ENCODE peak calls at places on chromosomes 16 and 17, in four cellular contexts. T, B, G and K are unnamed samples.

GRCh38 chr17:75516255-75516618 is at the start of gene TSEN54:
- DNase-seq in T (peak), B (peak), G (peak), K (no peak)

GRCh38 chr17:53032861-53033271 is 789.9 kb upstream of the KIF2B start:
- DNase-seq in T (peak), B (no peak), G (no peak), K (peak)

GRCh38 chr17:74485841-74486240 is 19.4 kb downstream of the CD300A start:
- DNase-seq in T (no peak), B (no peak), G (no peak), K (no peak)

GRCh38 chr16:57630931-57631845 is 2.8 kb downstream of the ADGRG1 start:
- DNase-seq in T (no peak), B (no peak), G (no peak), K (no peak)

GRCh38 chr17:17783825-17784598 is 52.8 kb downstream of the SREBF1 start:
- DNase-seq in T (no peak), B (no peak), G (peak), K (no peak)

GRCh38 chr16:66662445-66663194 is 33.9 kb downstream of the CMTM4 start:
- DNase-seq in T (peak), B (peak), G (no peak), K (no peak)

GRCh38 chr17:20127660-20128413 is 118.7 kb downstream of the SPECC1 start:
- DNase-seq in T (peak), B (no peak), G (no peak), K (no peak)

GRCh38 chr17:56891751-56892150 is 22.1 kb downstream of the TRIM25 start:
- DNase-seq in T (no peak), B (peak), G (no peak), K (no peak)

GRCh38 chr17:72244942-72245341 is 124.1 kb downstream of the SOX9 start:
- DNase-seq in T (no peak), B (no peak), G (no peak), K (no peak)

GRCh38 chr16:73183678-73184092 is 135.8 kb upstream of the ZFHX3 start:
- DNase-seq in T (no peak), B (no peak), G (no peak), K (no peak)

GRCh38 chr17:16027708-16028584 is 28.3 kb downstream of the TTC19 start:
- DNase-seq in T (peak), B (peak), G (peak), K (no peak)

GRCh38 chr16:66443269-66443652 is 16.2 kb downstream of the BEAN1 start:
- DNase-seq in T (no peak), B (no peak), G (no peak), K (no peak)

GRCh38 chr16:19844945-19845641 is 39.6 kb downstream of the GPRC5B start:
- DNase-seq in T (peak), B (peak), G (no peak), K (no peak)

GRCh38 chr16:88649924-88650748 is 717 bp downstream of the CYBA start:
- DNase-seq in T (peak), B (peak), G (no peak), K (peak)

GRCh38 chr16:81616321-81617020 is 162.6 kb upstream of the PLCG2 start:
- DNase-seq in T (peak), B (no peak), G (peak), K (no peak)

GRCh38 chr17:45410144-45411091 is 22.3 kb downstream of the ARHGAP27 start:
- DNase-seq in T (no peak), B (no peak), G (no peak), K (no peak)
- TF ChIP-seq CHD1 in T (no peak), B (no peak), G (no peak), K (no peak)

GRCh38 chr17:29103341-29103740 is 60.4 kb downstream of the PIPOX start:
- DNase-seq in T (no peak), B (no peak), G (no peak), K (no peak)

GRCh38 chr17:29102046-29102445 is 59.1 kb downstream of the PIPOX start:
- DNase-seq in T (no peak), B (no peak), G (no peak), K (no peak)

GRCh38 chr17:29102741-29103181 is 59.8 kb downstream of the PIPOX start:
- DNase-seq in T (no peak), B (no peak), G (no peak), K (no peak)

GRCh38 chr17:29099527-29099926 is 56.6 kb downstream of the PIPOX start:
- DNase-seq in T (no peak), B (no peak), G (no peak), K (no peak)

DNA sequence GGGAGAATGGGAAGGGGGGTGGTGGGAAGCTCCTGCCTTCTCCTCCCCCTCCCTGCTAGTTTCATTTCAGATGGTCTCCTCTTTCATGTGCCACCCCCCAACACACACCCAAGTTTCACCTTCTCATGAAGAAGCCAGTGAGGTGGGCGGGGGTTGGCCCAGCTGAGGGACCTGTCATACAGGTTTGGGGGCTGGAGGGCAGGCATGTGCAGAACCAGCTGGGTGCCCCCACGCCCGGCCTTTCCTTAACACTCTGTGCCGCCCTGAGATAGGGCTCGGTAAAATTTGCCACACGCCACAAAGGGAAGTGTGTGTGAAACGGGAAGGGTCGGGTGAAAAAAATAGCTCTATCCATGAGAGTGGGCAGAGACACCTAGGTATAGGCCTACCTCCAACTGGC is 57.4 kb downstream of the PIPOX start:
- DNase-seq in T (no peak), B (no peak), G (no peak), K (no peak)
- TF ChIP-seq CHD1 in T (no peak), B (no peak), G (no peak), K (no peak)

GRCh38 chr17:41707803-41708669 is 4.1 kb upstream of the GAST start:
- DNase-seq in T (no peak), B (no peak), G (no peak), K (no peak)

GRCh38 chr17:41710472-41711090 is 1.6 kb upstream of the GAST start:
- DNase-seq in T (peak), B (no peak), G (no peak), K (no peak)

GRCh38 chr17:41702712-41703111 is 9.4 kb upstream of the GAST start:
- DNase-seq in T (no peak), B (no peak), G (no peak), K (no peak)

DNA sequence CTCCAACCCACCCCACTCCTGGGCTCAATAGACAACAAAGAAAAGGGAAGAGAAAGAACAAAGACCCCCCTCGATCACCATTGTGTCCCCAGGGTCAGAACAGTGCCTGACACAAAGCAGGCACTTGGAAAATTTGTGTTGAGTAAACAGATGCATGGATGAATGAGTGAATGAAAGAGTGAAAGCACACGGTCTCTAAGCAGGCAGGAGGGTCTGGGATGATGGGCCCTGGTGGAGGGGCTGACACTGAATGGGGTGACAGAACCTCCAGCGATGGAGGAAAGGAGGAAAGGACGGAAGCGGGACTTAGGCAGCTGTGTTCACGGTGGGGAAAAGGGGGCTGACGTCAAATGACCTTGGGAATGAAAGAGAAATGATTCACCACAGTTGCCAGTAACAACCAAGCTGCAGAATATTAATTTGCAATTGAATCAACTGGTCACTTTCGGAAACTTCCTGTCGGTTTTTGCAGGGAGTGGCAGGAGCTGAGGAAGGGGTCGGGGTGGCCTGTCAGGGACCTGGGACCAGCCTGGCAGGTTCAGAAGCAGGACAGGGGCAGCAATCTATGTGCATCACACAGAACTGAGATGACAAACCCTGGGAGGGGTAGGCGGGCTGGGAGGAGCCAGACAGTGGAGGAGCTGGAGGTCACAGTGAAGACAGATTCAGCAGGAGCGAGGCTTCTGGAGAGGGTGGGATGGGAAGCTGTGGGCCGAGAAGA is 6.7 kb upstream of the GAST start:
- DNase-seq in T (peak), B (no peak), G (no peak), K (peak)
- TF ChIP-seq CHD1 in T (no peak), B (no peak), G (no peak), K (no peak)

GRCh38 chr16:46972971-46973456 is 460 bp downstream of the DNAJA2 start:
- DNase-seq in T (no peak), B (peak), G (no peak), K (no peak)
- TF ChIP-seq CHD1 in T (no peak), B (no peak), G (no peak), K (no peak)

GRCh38 chr17:7854078-7854777 is 638 bp upstream of the TMEM88 start:
- DNase-seq in T (no peak), B (no peak), G (no peak), K (peak)
- TF ChIP-seq CHD1 in T (no peak), B (no peak), G (no peak), K (no peak)

GRCh38 chr16:56369202-56369601 is 56.1 kb downstream of the AMFR start:
- DNase-seq in T (no peak), B (no peak), G (no peak), K (no peak)

GRCh38 chr16:56371383-56371937 is 53.9 kb downstream of the AMFR start:
- DNase-seq in T (no peak), B (no peak), G (no peak), K (no peak)

GRCh38 chr16:56372013-56372634 is 53.2 kb downstream of the AMFR start:
- DNase-seq in T (no peak), B (no peak), G (no peak), K (no peak)

GRCh38 chr16:56370185-56370584 is 55.2 kb downstream of the AMFR start:
- DNase-seq in T (no peak), B (no peak), G (no peak), K (no peak)

GRCh38 chr16:56370836-56371235 is 54.5 kb downstream of the AMFR start:
- DNase-seq in T (peak), B (no peak), G (no peak), K (no peak)
- TF ChIP-seq CHD1 in T (no peak), B (no peak), G (no peak), K (no peak)

DNA sequence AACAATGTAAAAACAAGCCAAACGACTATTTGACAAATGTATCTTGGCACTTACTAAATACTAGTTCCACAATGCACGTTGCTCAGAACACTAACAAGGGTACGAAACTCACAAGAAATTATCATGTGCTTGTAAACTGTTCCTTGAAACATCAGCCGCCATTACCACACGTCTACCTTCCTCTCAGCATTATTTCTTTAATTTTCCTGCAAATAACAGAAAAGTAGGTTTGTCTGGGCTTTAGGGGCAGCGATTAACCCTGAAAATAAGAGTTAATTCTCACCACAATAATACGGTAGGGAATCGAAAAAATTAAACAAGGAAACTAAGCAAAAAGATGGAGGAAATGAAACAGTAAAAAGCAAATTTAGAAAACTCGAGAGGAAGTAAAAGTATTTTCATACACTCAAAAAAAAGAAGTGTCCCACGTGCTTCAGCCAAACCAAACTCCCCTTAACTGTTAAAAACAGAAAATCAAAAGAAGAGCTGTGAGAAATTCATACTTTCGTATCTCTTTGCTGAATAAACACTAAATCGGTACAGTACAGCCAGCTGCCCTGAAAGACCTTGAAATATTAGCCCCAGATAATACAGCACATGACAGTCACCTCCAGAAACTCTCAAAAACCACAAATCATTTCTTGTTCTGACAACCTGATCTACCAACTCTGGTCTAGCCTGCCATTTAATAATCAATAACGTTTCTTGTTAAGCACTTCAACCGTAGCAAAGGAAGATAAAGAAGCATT is 1.2 kb downstream of the ARHGAP17 start:
- DNase-seq in T (no peak), B (no peak), G (peak), K (no peak)
- TF ChIP-seq CHD1 in T (no peak), B (no peak), G (peak), K (no peak)

DNA sequence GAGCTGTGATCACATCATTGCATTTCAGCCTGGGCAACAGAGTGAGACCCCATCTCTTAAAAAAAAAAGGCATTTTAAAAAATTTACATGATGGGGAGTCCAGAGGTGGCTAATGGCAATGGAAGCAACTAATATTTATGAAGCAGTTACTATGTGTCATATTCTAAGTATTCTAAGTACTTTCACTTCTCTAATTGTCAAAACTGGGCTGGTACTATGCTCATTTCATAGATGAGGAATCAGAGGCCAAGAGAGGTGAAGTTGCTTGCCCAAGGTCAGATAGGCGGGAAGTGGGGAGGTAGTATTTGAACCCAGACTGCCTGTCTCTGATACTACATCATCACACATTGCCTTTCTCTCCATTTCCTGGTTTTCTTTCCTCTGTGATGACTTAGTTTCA is 50.7 kb downstream of the SLC5A11 start:
- DNase-seq in T (no peak), B (no peak), G (peak), K (no peak)
- TF ChIP-seq CHD1 in T (no peak), B (no peak), G (no peak), K (no peak)